ENCODE peak calls at places on chromosomes 6 and 20, in four cellular contexts. One of them, this sample, is unnamed.

GRCh38 chr6:158416841-158417759 is 104.8 kb downstream of the TULP4 start:
- DNase-seq in epithelial cell of proximal tubule: no peak
- DNase-seq in fibroblast of lung: no peak
- DNase-seq in AG04449: no peak
- DNase-seq in this sample: peak; percentile 31

GRCh38 chr20:43388267-43389081 is 69.2 kb upstream of the SRSF6 start:
- DNase-seq in AG04449: no peak
- DNase-seq in fibroblast of lung: no peak
- DNase-seq in epithelial cell of proximal tubule: no peak
- DNase-seq in this sample: peak; percentile 27

GRCh38 chr6:110255356-110255755 is 75.1 kb downstream of the CDC40 start:
- DNase-seq in AG04449: no peak
- DNase-seq in fibroblast of lung: peak; percentile 33
- DNase-seq in epithelial cell of proximal tubule: no peak
- DNase-seq in this sample: peak; percentile 30

GRCh38 chr6:30386166-30386565 is 41.2 kb downstream of the RPP21 start:
- DNase-seq in AG04449: no peak
- DNase-seq in epithelial cell of proximal tubule: no peak
- DNase-seq in fibroblast of lung: no peak
- DNase-seq in this sample: no peak

GRCh38 chr6:44898296-44898930 is 429.7 kb upstream of the RUNX2 start:
- DNase-seq in fibroblast of lung: peak; percentile 71
- DNase-seq in epithelial cell of proximal tubule: no peak
- DNase-seq in AG04449: peak; percentile 41
- DNase-seq in this sample: peak; percentile 73

GRCh38 chr6:18400831-18401446 is 13.8 kb downstream of the RNF144B start:
- DNase-seq in AG04449: no peak
- DNase-seq in fibroblast of lung: no peak
- DNase-seq in epithelial cell of proximal tubule: no peak
- DNase-seq in this sample: peak; percentile 41

GRCh38 chr6:144471986-144472385 is 186.9 kb downstream of the UTRN start:
- DNase-seq in epithelial cell of proximal tubule: no peak
- DNase-seq in AG04449: peak; percentile 68
- DNase-seq in fibroblast of lung: no peak
- DNase-seq in this sample: peak; percentile 57

GRCh38 chr6:30520480-30520992 is 31.2 kb downstream of the HLA-E start:
- DNase-seq in fibroblast of lung: no peak
- DNase-seq in AG04449: no peak
- DNase-seq in epithelial cell of proximal tubule: no peak
- DNase-seq in this sample: peak; percentile 23

GRCh38 chr6:84667252-84668213 is 96.9 kb downstream of the TBX18 start:
- DNase-seq in AG04449: no peak
- DNase-seq in fibroblast of lung: no peak
- DNase-seq in epithelial cell of proximal tubule: no peak
- DNase-seq in this sample: peak; percentile 19

GRCh38 chr6:170130201-170130621 is 160.7 kb downstream of the DLL1 start:
- DNase-seq in epithelial cell of proximal tubule: no peak
- DNase-seq in AG04449: no peak
- DNase-seq in fibroblast of lung: no peak
- DNase-seq in this sample: no peak

GRCh38 chr6:26217714-26218075 is 130.5 kb downstream of the HFE start:
- DNase-seq in fibroblast of lung: peak; percentile 35
- DNase-seq in AG04449: no peak
- DNase-seq in epithelial cell of proximal tubule: no peak
- DNase-seq in this sample: peak; percentile 27

DNA sequence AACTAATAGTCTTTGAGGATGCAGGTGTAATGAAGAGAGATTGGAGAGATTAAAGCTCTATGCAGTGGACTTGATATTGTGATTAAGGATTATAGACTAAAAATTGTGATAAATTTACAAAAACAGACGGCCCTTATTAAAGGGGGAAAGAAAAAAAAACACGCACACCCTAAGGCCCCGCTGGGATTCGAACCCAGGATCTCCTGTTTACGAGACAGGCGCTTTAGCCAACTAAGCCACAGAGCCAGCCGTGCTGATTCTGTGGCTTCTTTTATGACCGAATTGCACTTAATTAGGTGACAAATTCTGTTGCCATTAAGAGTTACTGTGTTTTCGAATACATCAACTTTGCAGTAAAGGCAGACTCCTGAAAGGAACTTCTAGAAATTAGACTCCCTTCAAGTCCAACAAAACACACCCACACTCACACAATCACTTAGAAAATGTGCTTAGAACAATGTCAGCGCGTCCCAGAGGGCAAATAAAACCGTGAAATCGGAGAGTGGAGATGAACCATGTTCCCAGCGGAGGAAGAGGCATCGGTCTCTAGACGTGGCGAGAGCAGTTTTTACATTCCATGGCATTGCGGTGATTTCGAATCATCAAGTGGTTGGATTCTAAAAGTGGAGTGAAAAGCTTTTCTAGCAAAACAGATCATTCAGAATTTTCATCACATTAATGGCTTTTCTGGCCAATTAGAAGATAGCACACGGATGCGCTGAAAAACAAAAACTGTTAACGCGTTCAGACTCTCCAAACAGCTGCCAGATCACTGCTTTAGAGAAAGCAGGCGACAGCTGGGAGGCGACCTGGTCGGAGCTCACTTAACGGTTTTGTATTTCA is 122.6 kb downstream of the GPX5 start:
- DNase-seq in fibroblast of lung: peak; percentile 79
- DNase-seq in AG04449: peak; percentile 26
- DNase-seq in epithelial cell of proximal tubule: no peak
- DNase-seq in this sample: peak; percentile 66
- H3K4me3 ChIP-seq in fibroblast of lung: peak overlapping the region; percentile 82
- H3K4me3 ChIP-seq in AG04449: peak overlapping the region; percentile 65
- H3K4me3 ChIP-seq in epithelial cell of proximal tubule: peak overlapping the region; percentile 79
- H3K4me3 ChIP-seq in this sample: peak overlapping the region; percentile 71

GRCh38 chr6:34525431-34526175 is 30.5 kb downstream of the SPDEF start:
- DNase-seq in AG04449: no peak
- DNase-seq in fibroblast of lung: no peak
- DNase-seq in epithelial cell of proximal tubule: no peak
- DNase-seq in this sample: no peak

GRCh38 chr6:34524989-34525388 is 31.1 kb downstream of the SPDEF start:
- DNase-seq in epithelial cell of proximal tubule: no peak
- DNase-seq in fibroblast of lung: no peak
- DNase-seq in AG04449: no peak
- DNase-seq in this sample: no peak

GRCh38 chr6:34521463-34522288 is 34.5 kb downstream of the SPDEF start:
- DNase-seq in fibroblast of lung: no peak
- DNase-seq in AG04449: no peak
- DNase-seq in epithelial cell of proximal tubule: no peak
- DNase-seq in this sample: no peak

GRCh38 chr6:34522740-34523139 is 33.4 kb downstream of the SPDEF start:
- DNase-seq in epithelial cell of proximal tubule: no peak
- DNase-seq in AG04449: no peak
- DNase-seq in fibroblast of lung: no peak
- DNase-seq in this sample: no peak

DNA sequence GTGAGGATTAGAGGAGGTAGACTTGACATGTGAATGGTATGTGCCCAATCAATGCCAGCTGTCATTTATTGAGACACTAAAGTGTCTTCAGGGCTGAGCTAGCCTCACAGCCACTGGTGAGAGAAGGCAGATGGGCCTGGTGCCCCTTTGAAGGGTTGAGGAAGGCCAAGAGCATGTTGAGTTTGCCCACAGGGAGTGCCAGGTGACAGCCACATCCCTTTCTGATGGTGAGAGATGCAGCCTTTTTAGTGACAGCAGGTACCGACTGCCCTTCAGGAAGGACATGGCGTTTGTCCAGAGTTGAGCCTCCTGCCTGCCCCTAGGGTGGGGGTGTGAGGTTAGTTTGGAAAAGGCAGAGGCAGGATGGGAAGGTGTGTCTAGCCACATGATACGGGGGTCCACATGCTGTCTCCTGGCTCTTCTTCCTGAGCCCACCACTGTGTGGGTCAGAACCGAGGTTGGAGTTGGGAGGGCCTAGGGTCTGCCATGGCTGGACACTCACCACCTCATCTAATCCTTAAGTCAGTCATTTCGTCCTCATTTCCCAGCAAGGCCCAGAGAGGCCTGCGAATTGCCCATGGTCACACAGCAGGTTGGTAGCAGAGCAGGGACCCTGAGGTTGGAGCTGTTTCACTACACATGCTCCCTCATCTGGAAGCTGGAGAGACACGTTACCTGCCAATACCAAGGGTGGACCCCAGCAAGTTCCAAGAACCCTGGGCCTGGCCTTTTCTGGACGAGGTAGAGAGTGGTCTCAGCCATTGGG is 32.5 kb downstream of the SPDEF start:
- DNase-seq in epithelial cell of proximal tubule: no peak
- DNase-seq in AG04449: no peak
- DNase-seq in fibroblast of lung: no peak
- DNase-seq in this sample: no peak
- TF ChIP-seq CTCF in epithelial cell of proximal tubule: no peak
- TF ChIP-seq CTCF in AG04449: no peak
- TF ChIP-seq CTCF in fibroblast of lung: no peak
- TF ChIP-seq CTCF in this sample: no peak

GRCh38 chr6:85986681-85987080 is 344.0 kb upstream of the SYNCRIP start:
- DNase-seq in epithelial cell of proximal tubule: no peak
- DNase-seq in AG04449: no peak
- DNase-seq in fibroblast of lung: no peak
- DNase-seq in this sample: no peak
- H3K4me3 ChIP-seq in epithelial cell of proximal tubule: no peak overlapping the region
- H3K4me3 ChIP-seq in AG04449: no peak overlapping the region
- H3K4me3 ChIP-seq in fibroblast of lung: no peak overlapping the region
- H3K4me3 ChIP-seq in this sample: no peak overlapping the region

DNA sequence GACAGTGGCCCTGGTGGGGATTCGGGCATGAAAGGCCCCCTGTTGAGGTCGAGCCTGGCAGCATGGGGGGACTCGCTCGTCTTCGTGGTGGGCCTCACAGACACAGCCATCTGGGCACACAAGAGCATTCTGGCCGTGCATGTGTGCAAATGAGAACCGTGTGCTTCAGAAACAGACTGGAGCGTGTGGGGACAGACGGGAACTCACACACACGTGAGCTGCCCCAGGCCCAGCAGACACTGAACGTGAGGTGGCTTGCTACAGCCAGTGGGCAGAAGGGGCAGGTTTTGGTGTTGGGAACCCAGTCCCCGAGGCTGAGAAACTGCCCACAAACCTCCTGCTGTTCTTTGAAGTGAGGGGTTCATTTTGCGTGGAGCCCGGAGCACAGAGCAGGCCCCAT is 38.6 kb upstream of the BHLHE23 start:
- DNase-seq in AG04449: no peak
- DNase-seq in fibroblast of lung: no peak
- DNase-seq in epithelial cell of proximal tubule: no peak
- DNase-seq in this sample: no peak
- TF ChIP-seq CTCF in AG04449: no peak
- TF ChIP-seq CTCF in fibroblast of lung: no peak
- TF ChIP-seq CTCF in epithelial cell of proximal tubule: no peak
- TF ChIP-seq CTCF in this sample: no peak

GRCh38 chr6:100472674-100473073 is 8.0 kb upstream of the SIM1 start:
- DNase-seq in AG04449: no peak
- DNase-seq in fibroblast of lung: no peak
- DNase-seq in epithelial cell of proximal tubule: no peak
- DNase-seq in this sample: no peak
- H3K4me3 ChIP-seq in AG04449: no peak overlapping the region
- H3K4me3 ChIP-seq in fibroblast of lung: no peak overlapping the region
- H3K4me3 ChIP-seq in epithelial cell of proximal tubule: no peak overlapping the region
- H3K4me3 ChIP-seq in this sample: no peak overlapping the region

GRCh38 chr20:31547017-31547675 is 32.9 kb downstream of the HM13 start:
- DNase-seq in AG04449: no peak
- DNase-seq in fibroblast of lung: peak; percentile 92
- DNase-seq in epithelial cell of proximal tubule: no peak
- DNase-seq in this sample: peak; percentile 93
- TF ChIP-seq CTCF in AG04449: no peak
- TF ChIP-seq CTCF in fibroblast of lung: peak; percentile 25
- TF ChIP-seq CTCF in epithelial cell of proximal tubule: no peak
- TF ChIP-seq CTCF in this sample: no peak

DNA sequence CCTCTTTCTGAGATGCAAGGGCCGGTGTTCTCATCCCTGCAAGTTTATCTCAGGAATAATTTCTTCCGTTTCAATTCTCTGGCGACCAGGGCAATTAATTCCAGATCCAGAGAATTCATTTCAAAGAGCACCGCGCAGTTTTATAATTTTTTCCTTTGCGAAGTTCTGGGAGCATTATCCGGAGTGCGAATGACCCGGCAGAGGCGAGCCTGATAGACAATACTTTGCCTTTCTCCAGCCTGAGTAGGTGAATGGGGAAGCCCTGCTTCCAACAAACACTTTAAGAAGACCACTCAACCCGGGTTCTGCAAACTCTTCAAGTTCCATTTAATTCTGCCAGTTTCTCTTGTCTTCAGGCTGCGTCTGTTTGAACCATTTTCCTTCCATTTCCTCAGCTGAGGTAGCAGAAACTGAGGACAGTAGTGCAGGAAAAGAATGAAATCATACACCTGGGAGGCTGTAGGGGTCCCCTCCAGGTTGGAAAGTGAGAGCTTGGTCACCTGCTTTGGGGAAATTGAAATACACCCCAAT is 974 bp downstream of the VGLL2 start:
- DNase-seq in AG04449: no peak
- DNase-seq in epithelial cell of proximal tubule: no peak
- DNase-seq in fibroblast of lung: no peak
- DNase-seq in this sample: no peak
- H3K4me3 ChIP-seq in AG04449: no peak overlapping the region
- H3K4me3 ChIP-seq in epithelial cell of proximal tubule: no peak overlapping the region
- H3K4me3 ChIP-seq in fibroblast of lung: no peak overlapping the region
- H3K4me3 ChIP-seq in this sample: no peak overlapping the region